ENCODE peak calls at places on chromosomes 1 and 21, in nine cellular contexts. Q is fibroblast of lung, A is esophagus squamous epithelium, E is RWPE2, Y is transverse colon, K is A673, R is left ventricle myocardium inferior, V is tibial artery, W is heart left ventricle. M is an unnamed sample. For H3K9me3, the result is how much of the 10 kb centered on the place peaks cover.

GRCh38 chr1:191508239-191508638 is 650.0 kb upstream of the RGS18 start:
- DNase-seq in Q (no peak), A (no peak), E (no peak), Y (no peak), K (peak), R (no peak), V (no peak), W (no peak), M (no peak)

GRCh38 chr1:15282810-15283474 is 35.9 kb downstream of the FHAD1 start:
- DNase-seq in Q (no peak), A (no peak), E (no peak), Y (no peak), K (no peak), R (peak), V (no peak), W (peak), M (no peak)

GRCh38 chr1:2194319-2194897 is at the start of gene FAAP20:
- DNase-seq in Q (peak), A (no peak), E (no peak), Y (peak), K (peak), R (peak), V (no peak), W (peak), M (no peak)

GRCh38 chr1:15283500-15283899 is 36.5 kb downstream of the FHAD1 start:
- DNase-seq in Q (no peak), A (no peak), E (peak), Y (no peak), K (no peak), R (peak), V (no peak), W (no peak), M (no peak)

GRCh38 chr1:23889074-23889473 is 21.0 kb upstream of the FUCA1 start:
- DNase-seq in Q (no peak), A (no peak), E (no peak), Y (no peak), K (no peak), R (no peak), V (no peak), W (no peak), M (no peak)

GRCh38 chr1:148362930-148363810 is 119.9 kb downstream of the PPIAL4G start:
- DNase-seq in Q (no peak), A (no peak), E (no peak), Y (no peak), K (no peak), R (no peak), V (no peak), W (no peak), M (no peak)

GRCh38 chr1:36208978-36209708 is 15.1 kb upstream of the THRAP3 start:
- DNase-seq in Q (no peak), A (no peak), E (no peak), Y (no peak), K (peak), R (no peak), V (peak), W (no peak), M (no peak)

GRCh38 chr1:57506941-57507340 is 83.1 kb upstream of the DAB1 start:
- DNase-seq in Q (no peak), A (no peak), E (no peak), Y (no peak), K (no peak), R (no peak), V (no peak), W (no peak), M (no peak)

GRCh38 chr1:43800801-43801200 is 93.5 kb downstream of the ST3GAL3 start:
- DNase-seq in Q (no peak), A (no peak), E (no peak), Y (no peak), K (no peak), R (no peak), V (no peak), W (no peak), M (no peak)

GRCh38 chr1:85343612-85344255 is 67.3 kb upstream of the BCL10 start:
- DNase-seq in Q (peak), A (no peak), E (no peak), Y (no peak), K (peak), R (no peak), V (no peak), W (no peak), M (no peak)

GRCh38 chr1:21326861-21327344 is 36.6 kb upstream of the ECE1 start:
- DNase-seq in Q (no peak), A (no peak), E (no peak), Y (no peak), K (no peak), R (peak), V (peak), W (no peak), M (no peak)

GRCh38 chr21:16424331-16424749 is 694.6 kb downstream of the USP25 start:
- DNase-seq in Q (peak), A (no peak), E (no peak), Y (no peak), K (no peak), R (no peak), V (no peak), W (no peak), M (no peak)

GRCh38 chr1:93591833-93592635 is 89.6 kb downstream of the BCAR3 start:
- DNase-seq in Q (no peak), A (no peak), E (no peak), Y (peak), K (no peak), R (no peak), V (no peak), W (no peak), M (no peak)

GRCh38 chr1:78836736-78837135 is 169.8 kb downstream of the ADGRL4 start:
- DNase-seq in Q (peak), A (no peak), E (no peak), Y (no peak), K (no peak), R (no peak), V (no peak), W (no peak), M (no peak)

GRCh38 chr1:21866629-21867009 is 54.6 kb downstream of the LDLRAD2 start:
- DNase-seq in Q (no peak), A (no peak), E (no peak), Y (no peak), K (no peak), R (no peak), V (no peak), W (no peak), M (no peak)

GRCh38 chr1:22831729-22832413 is 121.2 kb downstream of the EPHB2 start:
- DNase-seq in Q (peak), A (no peak), E (peak), Y (peak), K (peak), R (no peak), V (no peak), W (no peak), M (no peak)

GRCh38 chr1:218369688-218370511 is 24.8 kb downstream of the TGFB2 start:
- DNase-seq in Q (peak), A (no peak), E (no peak), Y (no peak), K (no peak), R (no peak), V (no peak), W (no peak), M (no peak)

GRCh38 chr1:9018372-9018771 is 7.9 kb downstream of the SLC2A7 start:
- DNase-seq in Q (no peak), A (no peak), E (no peak), Y (no peak), K (no peak), R (peak), V (no peak), W (peak), M (no peak)

GRCh38 chr1:95453053-95453452 is 219.0 kb downstream of the RWDD3 start:
- DNase-seq in Q (no peak), A (no peak), E (no peak), Y (no peak), K (no peak), R (no peak), V (no peak), W (no peak), M (no peak)

GRCh38 chr1:95451904-95452303 is 217.9 kb downstream of the RWDD3 start:
- DNase-seq in Q (no peak), A (no peak), E (no peak), Y (no peak), K (no peak), R (no peak), V (no peak), W (no peak), M (no peak)

DNA sequence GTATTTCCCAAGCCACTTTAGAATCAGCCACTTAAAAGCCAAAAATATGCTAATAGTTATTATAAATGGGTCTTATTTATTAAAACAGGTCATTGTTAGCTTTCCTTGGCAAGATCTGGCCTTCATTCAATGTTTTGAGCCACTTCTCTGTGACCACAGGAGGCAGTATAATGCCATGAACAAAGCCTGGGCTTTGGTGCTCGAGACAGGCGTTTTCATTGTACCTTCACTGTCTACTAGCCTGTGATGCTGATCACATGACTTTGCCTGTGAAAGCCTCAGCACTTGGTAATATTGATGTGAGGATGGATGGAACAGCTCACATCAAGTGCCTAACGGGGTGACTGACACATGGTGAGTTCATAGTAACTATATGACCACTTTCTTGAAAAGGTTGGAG is 217.0 kb downstream of the RWDD3 start:
- DNase-seq in Q (no peak), A (no peak), E (no peak), Y (no peak), K (peak), R (no peak), V (no peak), W (no peak), M (no peak)
- TF ChIP-seq CTCF in Q (no peak), A (no peak), E (peak), Y (no peak), K (peak), R (no peak), V (no peak), W (no peak), M (no peak)

GRCh38 chr1:4700801-4701200 is 46.4 kb downstream of the AJAP1 start:
- DNase-seq in Q (no peak), A (no peak), E (no peak), Y (no peak), K (no peak), R (no peak), V (no peak), W (no peak), M (no peak)

GRCh38 chr1:4701276-4701675 is 46.9 kb downstream of the AJAP1 start:
- DNase-seq in Q (no peak), A (no peak), E (no peak), Y (no peak), K (no peak), R (no peak), V (no peak), W (no peak), M (no peak)

GRCh38 chr1:4702464-4702863 is 48.1 kb downstream of the AJAP1 start:
- DNase-seq in Q (no peak), A (no peak), E (no peak), Y (no peak), K (no peak), R (no peak), V (no peak), W (no peak), M (no peak)

GRCh38 chr1:4703646-4704045 is 49.2 kb downstream of the AJAP1 start:
- DNase-seq in Q (no peak), A (no peak), E (no peak), Y (no peak), K (no peak), R (no peak), V (no peak), W (no peak), M (no peak)

DNA sequence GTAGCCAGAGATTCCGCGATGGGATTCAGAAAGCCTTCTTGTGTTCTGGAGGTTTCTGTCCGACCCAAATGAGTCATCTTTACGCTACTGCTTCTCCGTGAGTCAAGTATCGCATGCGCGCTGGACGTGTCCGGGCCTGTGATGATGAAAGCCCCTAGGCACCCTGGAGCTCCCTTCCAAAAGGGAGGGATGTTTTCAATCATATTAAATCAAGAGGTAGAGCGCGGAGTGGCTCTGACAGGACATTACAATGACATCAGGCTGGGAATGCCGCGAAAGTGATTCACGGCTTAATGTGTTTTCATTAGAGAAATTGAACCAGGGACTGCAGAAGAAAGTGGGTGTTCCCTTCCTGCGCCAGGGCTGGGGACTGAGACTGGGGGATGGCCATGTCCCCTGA is 48.5 kb downstream of the AJAP1 start:
- DNase-seq in Q (no peak), A (no peak), E (peak), Y (no peak), K (no peak), R (no peak), V (no peak), W (no peak), M (no peak)
- H3K9me3 ChIP-seq in Q (under half), A (under half), E (under half), Y (under half), K (under half), R (under half), V (under half), W (under half), M (under half)

GRCh38 chr1:11338351-11338809 is 65.4 kb downstream of the UBIAD1 start:
- DNase-seq in Q (no peak), A (no peak), E (no peak), Y (no peak), K (no peak), R (no peak), V (no peak), W (no peak), M (no peak)

GRCh38 chr1:11341881-11342552 is 69.0 kb downstream of the UBIAD1 start:
- DNase-seq in Q (peak), A (no peak), E (no peak), Y (no peak), K (no peak), R (no peak), V (no peak), W (no peak), M (no peak)

GRCh38 chr1:11339346-11340247 is 66.6 kb downstream of the UBIAD1 start:
- DNase-seq in Q (no peak), A (no peak), E (no peak), Y (peak), K (peak), R (no peak), V (no peak), W (no peak), M (no peak)

GRCh38 chr1:11340248-11340632 is 67.2 kb downstream of the UBIAD1 start:
- DNase-seq in Q (no peak), A (no peak), E (no peak), Y (no peak), K (no peak), R (no peak), V (no peak), W (no peak), M (no peak)

GRCh38 chr1:11342677-11343076 is 69.7 kb downstream of the UBIAD1 start:
- DNase-seq in Q (no peak), A (no peak), E (no peak), Y (no peak), K (peak), R (no peak), V (no peak), W (no peak), M (no peak)
- TF ChIP-seq CTCF in Q (no peak), A (no peak), E (no peak), Y (no peak), K (no peak), R (no peak), V (no peak), W (no peak), M (no peak)

DNA sequence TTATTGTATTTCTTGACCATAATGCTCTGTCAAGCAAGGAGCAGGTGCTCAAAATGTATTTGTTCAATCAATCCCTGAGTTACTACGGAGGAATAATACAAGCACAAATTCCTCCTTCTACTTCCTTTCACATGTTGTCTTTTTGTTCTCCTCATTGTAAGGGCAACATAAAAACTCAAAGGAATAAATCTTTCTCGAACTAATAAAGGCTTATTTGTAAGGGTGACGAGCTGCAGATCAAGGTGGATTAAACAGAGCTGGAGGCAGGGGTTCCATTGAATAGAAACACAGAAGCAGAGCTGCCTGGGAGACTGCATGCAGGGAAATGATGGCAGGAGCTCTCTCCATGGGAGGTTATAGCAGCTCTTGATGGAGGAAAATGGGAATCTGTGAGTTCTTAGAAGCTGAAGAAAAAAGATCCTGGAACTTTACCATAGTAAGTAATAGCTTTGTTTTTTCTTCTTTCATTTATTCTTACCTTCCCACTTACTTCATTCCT is 160.2 kb downstream of the CYYR1 start:
- DNase-seq in Q (no peak), A (no peak), E (no peak), Y (no peak), K (no peak), R (no peak), V (no peak), W (no peak), M (no peak)
- H3K9me3 ChIP-seq in Q (under half), A (under half), E (under half), Y (under half), K (under half), R (under half), V (under half), W (under half), M (under half)

DNA sequence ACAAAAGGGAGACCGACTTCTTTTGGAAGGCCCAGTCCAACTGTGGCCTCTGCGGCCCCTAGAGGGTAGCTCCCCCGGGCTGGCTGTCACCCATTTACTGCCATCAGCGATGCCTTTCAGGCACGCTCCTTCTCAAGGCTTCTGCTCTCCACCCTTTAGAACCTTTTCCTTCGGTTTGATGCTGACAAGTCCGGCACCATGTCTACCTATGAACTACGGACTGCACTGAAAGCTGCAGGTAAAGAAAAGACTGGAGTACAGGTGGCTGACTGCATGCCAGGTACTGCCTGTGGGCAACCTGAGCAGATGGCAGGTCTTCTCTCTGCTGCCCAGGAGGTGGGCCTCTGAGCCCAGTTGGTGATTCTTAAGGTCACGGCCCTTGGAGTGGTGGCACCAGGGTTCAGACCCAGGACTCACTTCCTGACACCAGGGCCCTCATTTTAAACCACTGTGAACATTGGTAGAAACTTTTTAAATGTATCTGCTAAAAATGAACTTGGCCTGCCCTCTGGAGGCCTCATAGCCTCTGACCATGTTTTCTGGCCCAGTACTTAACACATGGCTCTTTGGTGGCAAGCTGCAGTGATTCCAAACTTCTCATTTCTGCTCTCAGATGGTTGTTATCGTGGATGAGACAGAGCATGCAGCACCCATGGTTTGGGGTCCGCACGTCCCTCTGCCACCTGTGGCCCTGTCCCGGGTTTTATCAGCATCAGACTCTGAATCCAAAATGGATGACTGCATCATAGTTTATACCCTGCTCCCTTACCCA is 45.7 kb downstream of the CAPN9 start:
- DNase-seq in Q (peak), A (no peak), E (no peak), Y (no peak), K (no peak), R (no peak), V (no peak), W (no peak), M (no peak)
- TF ChIP-seq CTCF in Q (no peak), A (no peak), E (no peak), Y (no peak), K (peak), R (no peak), V (no peak), W (no peak), M (no peak)